ENCODE peak calls at places on chromosomes 16 and 17, in nine cellular contexts. One of them, this sample, is unnamed.

GRCh38 chr16:76265434-76266045 is 11.7 kb upstream of the CNTNAP4 start:
- DNase-seq in pancreas: peak
- DNase-seq in heart right ventricle: no peak
- DNase-seq in fibroblast of lung: peak
- DNase-seq in AG04450: peak
- DNase-seq in cardiac muscle cell: no peak
- DNase-seq in body of pancreas: peak
- DNase-seq in PC-9: no peak
- DNase-seq in CD8-positive, alpha-beta T cell: no peak
- DNase-seq in this sample: peak

GRCh38 chr16:58814348-58814801 is 80.3 kb upstream of the GOT2 start:
- DNase-seq in pancreas: peak
- DNase-seq in heart right ventricle: peak
- DNase-seq in PC-9: no peak
- DNase-seq in AG04450: peak
- DNase-seq in CD8-positive, alpha-beta T cell: peak
- DNase-seq in cardiac muscle cell: peak
- DNase-seq in fibroblast of lung: peak
- DNase-seq in body of pancreas: peak
- DNase-seq in this sample: peak

GRCh38 chr17:35799942-35800341 is 4.5 kb upstream of the MMP28 start:
- DNase-seq in fibroblast of lung: peak
- DNase-seq in CD8-positive, alpha-beta T cell: no peak
- DNase-seq in heart right ventricle: peak
- DNase-seq in PC-9: no peak
- DNase-seq in pancreas: peak
- DNase-seq in cardiac muscle cell: no peak
- DNase-seq in body of pancreas: peak
- DNase-seq in AG04450: no peak
- DNase-seq in this sample: peak

GRCh38 chr16:87948119-87948545 is 3.1 kb upstream of the BANP start:
- DNase-seq in cardiac muscle cell: no peak
- DNase-seq in PC-9: no peak
- DNase-seq in heart right ventricle: no peak
- DNase-seq in body of pancreas: no peak
- DNase-seq in fibroblast of lung: no peak
- DNase-seq in CD8-positive, alpha-beta T cell: no peak
- DNase-seq in AG04450: no peak
- DNase-seq in pancreas: no peak
- DNase-seq in this sample: no peak

GRCh38 chr17:48547839-48548686 is 3.2 kb upstream of the HOXB2 start:
- DNase-seq in AG04450: no peak
- DNase-seq in pancreas: no peak
- DNase-seq in heart right ventricle: no peak
- DNase-seq in CD8-positive, alpha-beta T cell: peak
- DNase-seq in cardiac muscle cell: no peak
- DNase-seq in PC-9: no peak
- DNase-seq in fibroblast of lung: peak
- DNase-seq in body of pancreas: no peak
- DNase-seq in this sample: no peak

GRCh38 chr16:25092489-25092888 is 19.1 kb upstream of the LCMT1 start:
- DNase-seq in heart right ventricle: no peak
- DNase-seq in PC-9: no peak
- DNase-seq in fibroblast of lung: no peak
- DNase-seq in body of pancreas: no peak
- DNase-seq in cardiac muscle cell: no peak
- DNase-seq in CD8-positive, alpha-beta T cell: no peak
- DNase-seq in AG04450: no peak
- DNase-seq in pancreas: no peak
- DNase-seq in this sample: no peak

GRCh38 chr16:24396350-24397271 is 140.5 kb downstream of the CACNG3 start:
- DNase-seq in fibroblast of lung: no peak
- DNase-seq in AG04450: no peak
- DNase-seq in cardiac muscle cell: peak
- DNase-seq in pancreas: no peak
- DNase-seq in CD8-positive, alpha-beta T cell: no peak
- DNase-seq in body of pancreas: no peak
- DNase-seq in PC-9: no peak
- DNase-seq in heart right ventricle: no peak
- DNase-seq in this sample: no peak

GRCh38 chr17:11996722-11997146 is 541 bp downstream of the ZNF18 start:
- DNase-seq in body of pancreas: peak
- DNase-seq in fibroblast of lung: peak
- DNase-seq in PC-9: peak
- DNase-seq in cardiac muscle cell: peak
- DNase-seq in pancreas: no peak
- DNase-seq in heart right ventricle: peak
- DNase-seq in AG04450: no peak
- DNase-seq in CD8-positive, alpha-beta T cell: no peak
- DNase-seq in this sample: peak

DNA sequence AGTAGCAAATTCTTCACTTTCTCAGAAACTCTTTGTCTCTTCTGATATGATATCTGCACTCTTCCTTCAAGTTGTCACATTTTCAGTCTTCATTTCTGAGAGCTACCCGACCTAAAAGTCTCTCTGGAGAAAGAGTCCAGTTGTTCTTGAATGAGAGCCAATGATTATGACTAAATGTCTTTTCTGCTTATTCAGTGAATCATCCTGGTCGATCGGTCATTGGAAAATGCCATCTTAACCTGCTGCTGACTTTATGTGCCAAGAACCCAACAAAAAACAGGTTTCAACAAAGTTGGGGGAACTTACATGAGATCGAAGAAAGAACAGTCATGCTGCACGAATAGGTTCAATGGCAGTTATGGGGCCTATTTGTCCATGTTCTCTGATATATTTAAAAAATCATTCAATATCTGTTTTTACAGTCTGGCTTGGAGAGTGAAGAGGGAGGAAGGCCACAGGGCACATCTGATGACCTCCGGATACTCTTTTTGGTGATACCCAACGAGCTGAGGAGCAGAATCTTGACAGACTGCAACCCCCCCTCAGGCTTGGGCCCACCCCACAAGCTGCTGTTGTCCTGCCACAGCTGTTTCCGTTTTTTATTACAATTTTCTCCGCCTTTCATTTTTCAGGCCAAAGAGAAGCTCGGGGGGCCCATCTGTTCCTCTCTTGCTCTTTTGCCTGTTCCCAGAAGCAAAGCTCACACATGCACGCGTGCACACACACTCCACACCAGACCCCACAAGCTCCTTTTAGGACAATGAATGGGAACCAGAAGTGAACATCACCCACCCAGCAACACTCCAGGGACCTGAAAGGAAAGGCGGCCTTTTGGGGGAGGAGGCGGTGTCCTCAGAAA is 16.1 kb downstream of the SOX9 start:
- DNase-seq in PC-9: peak
- DNase-seq in fibroblast of lung: peak
- DNase-seq in cardiac muscle cell: no peak
- DNase-seq in AG04450: no peak
- DNase-seq in pancreas: no peak
- DNase-seq in body of pancreas: no peak
- DNase-seq in CD8-positive, alpha-beta T cell: no peak
- DNase-seq in heart right ventricle: no peak
- DNase-seq in this sample: peak
- H3K27ac ChIP-seq in PC-9: peak
- H3K27ac ChIP-seq in fibroblast of lung: no peak
- H3K27ac ChIP-seq in cardiac muscle cell: no peak
- H3K27ac ChIP-seq in AG04450: no peak
- H3K27ac ChIP-seq in pancreas: no peak
- H3K27ac ChIP-seq in body of pancreas: no peak
- H3K27ac ChIP-seq in CD8-positive, alpha-beta T cell: no peak
- H3K27ac ChIP-seq in heart right ventricle: peak
- H3K27ac ChIP-seq in this sample: peak

GRCh38 chr17:81996232-81996756 is 18.9 kb downstream of the ASPSCR1 start:
- DNase-seq in pancreas: no peak
- DNase-seq in body of pancreas: no peak
- DNase-seq in fibroblast of lung: no peak
- DNase-seq in PC-9: no peak
- DNase-seq in heart right ventricle: no peak
- DNase-seq in CD8-positive, alpha-beta T cell: no peak
- DNase-seq in AG04450: no peak
- DNase-seq in cardiac muscle cell: no peak
- DNase-seq in this sample: no peak

GRCh38 chr17:81991684-81992513 is 14.5 kb downstream of the ASPSCR1 start:
- DNase-seq in fibroblast of lung: peak
- DNase-seq in AG04450: no peak
- DNase-seq in cardiac muscle cell: peak
- DNase-seq in heart right ventricle: peak
- DNase-seq in pancreas: peak
- DNase-seq in PC-9: no peak
- DNase-seq in CD8-positive, alpha-beta T cell: no peak
- DNase-seq in body of pancreas: peak
- DNase-seq in this sample: peak

GRCh38 chr17:81995463-81996231 is 18.2 kb downstream of the ASPSCR1 start:
- DNase-seq in fibroblast of lung: no peak
- DNase-seq in body of pancreas: no peak
- DNase-seq in heart right ventricle: no peak
- DNase-seq in cardiac muscle cell: no peak
- DNase-seq in PC-9: no peak
- DNase-seq in AG04450: no peak
- DNase-seq in pancreas: no peak
- DNase-seq in CD8-positive, alpha-beta T cell: no peak
- DNase-seq in this sample: no peak

GRCh38 chr17:81994593-81995462 is 17.4 kb downstream of the ASPSCR1 start:
- DNase-seq in AG04450: no peak
- DNase-seq in PC-9: no peak
- DNase-seq in fibroblast of lung: no peak
- DNase-seq in pancreas: no peak
- DNase-seq in body of pancreas: no peak
- DNase-seq in CD8-positive, alpha-beta T cell: no peak
- DNase-seq in heart right ventricle: no peak
- DNase-seq in cardiac muscle cell: no peak
- DNase-seq in this sample: no peak

DNA sequence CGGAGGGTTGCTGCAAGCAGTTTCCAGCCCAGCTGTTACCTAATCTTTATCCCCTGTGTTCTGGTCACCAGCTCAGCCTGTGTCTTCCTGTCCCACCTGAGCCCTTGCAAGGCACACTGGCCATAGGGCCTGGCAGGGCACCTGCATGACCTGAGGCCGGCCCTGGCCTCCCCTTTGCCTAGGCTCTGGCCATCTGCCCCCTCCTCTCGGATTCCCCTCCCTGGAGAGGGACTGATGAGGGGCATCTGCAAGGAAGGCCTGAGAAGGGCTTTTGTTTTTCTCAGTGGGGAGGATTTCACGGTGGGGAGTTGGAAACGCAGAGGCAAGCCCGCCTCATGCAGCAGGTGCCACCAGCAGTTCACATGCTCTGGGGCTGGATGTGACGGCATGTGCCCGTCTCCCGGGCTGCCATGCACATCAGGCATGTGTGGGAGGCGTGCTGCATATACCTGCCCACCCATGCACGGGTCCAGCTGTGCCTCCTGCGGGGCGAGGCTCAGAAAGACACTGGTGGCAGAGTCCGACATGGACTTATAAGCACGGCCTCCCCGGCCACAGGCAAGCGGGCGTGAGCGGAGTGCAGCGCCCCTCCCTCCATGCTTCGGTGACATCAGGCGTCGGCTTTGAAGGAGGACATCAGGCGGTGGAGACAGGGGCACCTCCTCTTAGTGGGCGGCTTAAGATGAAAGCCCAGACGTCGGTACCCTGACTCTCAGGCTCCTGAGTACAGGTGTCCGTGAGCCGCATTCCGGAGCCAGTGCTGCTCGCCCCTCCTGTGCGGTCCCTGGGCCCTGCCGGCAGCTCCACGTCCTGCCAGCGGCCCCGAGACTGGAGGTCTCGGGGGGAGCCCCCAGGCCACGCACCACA is 16.5 kb downstream of the ASPSCR1 start:
- DNase-seq in pancreas: no peak
- DNase-seq in PC-9: no peak
- DNase-seq in cardiac muscle cell: no peak
- DNase-seq in CD8-positive, alpha-beta T cell: no peak
- DNase-seq in fibroblast of lung: no peak
- DNase-seq in heart right ventricle: no peak
- DNase-seq in body of pancreas: no peak
- DNase-seq in AG04450: no peak
- DNase-seq in this sample: no peak
- TF ChIP-seq CTCF in pancreas: no peak
- TF ChIP-seq CTCF in PC-9: no peak
- TF ChIP-seq CTCF in cardiac muscle cell: no peak
- TF ChIP-seq CTCF in CD8-positive, alpha-beta T cell: no peak
- TF ChIP-seq CTCF in fibroblast of lung: no peak
- TF ChIP-seq CTCF in heart right ventricle: no peak
- TF ChIP-seq CTCF in body of pancreas: no peak
- TF ChIP-seq CTCF in AG04450: no peak
- TF ChIP-seq CTCF in this sample: no peak

DNA sequence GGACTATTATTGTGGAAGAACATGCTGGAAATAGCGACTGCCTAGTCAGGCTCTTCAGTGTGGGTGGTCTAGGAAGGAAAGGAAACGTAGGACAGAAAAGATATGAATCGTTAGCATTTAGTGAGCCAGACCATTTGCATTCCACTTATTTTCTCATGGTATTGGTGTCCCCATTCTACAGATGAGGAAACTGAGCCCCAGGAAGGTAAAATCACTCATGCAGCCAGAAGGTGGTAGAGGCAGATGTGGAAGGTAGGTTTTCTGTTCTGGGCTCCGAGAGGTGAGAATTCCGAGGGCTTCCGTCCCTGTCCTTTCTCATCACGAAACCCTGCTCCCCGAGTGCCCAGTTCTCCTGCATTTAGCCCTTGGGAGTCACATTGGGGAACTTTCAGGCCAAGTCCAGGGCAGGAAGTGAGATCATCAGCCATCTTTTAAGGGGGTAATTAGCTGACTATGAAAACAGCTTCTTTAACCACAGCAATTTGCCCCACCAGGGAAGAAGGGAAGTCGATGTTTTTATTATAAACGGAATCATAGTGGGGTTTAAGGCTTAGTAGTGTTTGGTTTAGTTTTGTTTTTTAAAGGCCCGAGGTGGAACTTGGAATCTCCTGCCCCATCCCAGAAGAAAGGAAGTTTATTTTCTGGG is 110.7 kb upstream of the IRX3 start:
- DNase-seq in fibroblast of lung: peak
- DNase-seq in CD8-positive, alpha-beta T cell: no peak
- DNase-seq in cardiac muscle cell: no peak
- DNase-seq in body of pancreas: no peak
- DNase-seq in pancreas: no peak
- DNase-seq in AG04450: no peak
- DNase-seq in PC-9: no peak
- DNase-seq in heart right ventricle: no peak
- DNase-seq in this sample: no peak
- H3K27ac ChIP-seq in fibroblast of lung: no peak
- H3K27ac ChIP-seq in CD8-positive, alpha-beta T cell: no peak
- H3K27ac ChIP-seq in cardiac muscle cell: no peak
- H3K27ac ChIP-seq in body of pancreas: no peak
- H3K27ac ChIP-seq in pancreas: no peak
- H3K27ac ChIP-seq in AG04450: no peak
- H3K27ac ChIP-seq in PC-9: no peak
- H3K27ac ChIP-seq in heart right ventricle: no peak
- H3K27ac ChIP-seq in this sample: no peak

GRCh38 chr17:62178579-62178978 is 113.5 kb upstream of the MED13 start:
- DNase-seq in cardiac muscle cell: no peak
- DNase-seq in AG04450: no peak
- DNase-seq in heart right ventricle: no peak
- DNase-seq in CD8-positive, alpha-beta T cell: no peak
- DNase-seq in fibroblast of lung: peak
- DNase-seq in pancreas: no peak
- DNase-seq in body of pancreas: no peak
- DNase-seq in PC-9: peak
- DNase-seq in this sample: peak

GRCh38 chr17:62180772-62181171 is 115.7 kb upstream of the MED13 start:
- DNase-seq in body of pancreas: no peak
- DNase-seq in heart right ventricle: no peak
- DNase-seq in cardiac muscle cell: no peak
- DNase-seq in fibroblast of lung: no peak
- DNase-seq in AG04450: no peak
- DNase-seq in PC-9: no peak
- DNase-seq in pancreas: no peak
- DNase-seq in CD8-positive, alpha-beta T cell: no peak
- DNase-seq in this sample: no peak

DNA sequence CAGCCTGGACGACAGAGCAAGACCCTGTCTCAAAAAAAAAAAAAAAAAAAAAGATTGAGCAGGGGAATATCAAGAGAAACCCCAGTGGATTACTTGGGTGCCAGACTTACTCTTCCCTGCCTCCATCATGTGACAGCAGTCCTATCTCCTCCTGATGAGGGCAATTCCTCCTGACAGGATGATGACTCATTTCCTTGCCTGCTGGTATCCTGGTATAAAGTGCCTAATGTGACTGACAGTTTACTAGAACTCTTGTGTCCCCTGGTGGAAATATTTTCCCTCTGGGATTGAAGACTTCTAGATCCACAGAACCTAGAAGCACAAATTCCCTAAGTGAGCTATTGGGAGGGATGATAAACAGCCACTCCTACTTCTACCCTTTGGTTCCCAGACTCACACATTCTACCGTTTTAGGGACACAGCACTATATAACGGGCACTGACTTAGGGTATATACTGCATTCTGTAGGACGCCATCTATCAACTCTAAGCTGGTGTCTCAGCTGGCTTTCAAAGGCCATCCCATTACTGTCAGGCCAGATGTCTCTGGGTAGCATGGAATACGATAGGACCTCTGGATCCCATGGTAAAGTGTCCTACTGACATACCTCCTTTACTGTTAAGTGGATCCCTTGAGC is 114.6 kb upstream of the MED13 start:
- DNase-seq in pancreas: no peak
- DNase-seq in body of pancreas: no peak
- DNase-seq in fibroblast of lung: peak
- DNase-seq in cardiac muscle cell: no peak
- DNase-seq in PC-9: peak
- DNase-seq in AG04450: no peak
- DNase-seq in heart right ventricle: no peak
- DNase-seq in CD8-positive, alpha-beta T cell: no peak
- DNase-seq in this sample: peak
- TF ChIP-seq CTCF in pancreas: no peak
- TF ChIP-seq CTCF in body of pancreas: no peak
- TF ChIP-seq CTCF in fibroblast of lung: no peak
- TF ChIP-seq CTCF in cardiac muscle cell: no peak
- TF ChIP-seq CTCF in PC-9: peak
- TF ChIP-seq CTCF in AG04450: no peak
- TF ChIP-seq CTCF in heart right ventricle: no peak
- TF ChIP-seq CTCF in CD8-positive, alpha-beta T cell: no peak
- TF ChIP-seq CTCF in this sample: peak

This sample was measured in RWPE1.